ENCODE peak calls at places on chromosomes 11 and 22, in four cellular contexts. A, J, Y and H are unnamed samples.
A peak's percentile ranks its signal among the peaks of the same experiment; 100 is the strongest.

GRCh38 chr22:48926663-48927062 is 901.0 kb downstream of the BRD1 start:
- DNase-seq in A (no peak), J (no peak), Y (no peak), H (no peak)

GRCh38 chr11:9250139-9250582 is 15.0 kb downstream of the DENND5A start:
- DNase-seq in A (no peak), J (no peak), Y (peak; percentile 77), H (no peak)

GRCh38 chr11:63564056-63564784 is 1.0 kb upstream of the PLAAT2 start:
- DNase-seq in A (no peak), J (no peak), Y (peak; percentile 69), H (no peak)

GRCh38 chr22:19619144-19620009 is 94.9 kb upstream of the SEPTIN5 start:
- DNase-seq in A (no peak), J (no peak), Y (peak; percentile 43), H (no peak)

GRCh38 chr11:93740802-93741093 is 547 bp downstream of the TAF1D start:
- DNase-seq in A (peak; percentile 29), J (peak; percentile 60), Y (no peak), H (peak; percentile 60)

GRCh38 chr22:35452351-35452781 is 52.4 kb downstream of the MCM5 start:
- DNase-seq in A (no peak), J (no peak), Y (no peak), H (no peak)

GRCh38 chr11:87463486-87464102 is 425.9 kb downstream of the TMEM135 start:
- DNase-seq in A (peak; percentile 12), J (peak; percentile 38), Y (no peak), H (peak; percentile 39)

GRCh38 chr11:122727101-122727929 is 71.8 kb downstream of the UBASH3B start:
- DNase-seq in A (no peak), J (no peak), Y (no peak), H (no peak)

GRCh38 chr11:106642331-106642730 is 375.9 kb downstream of the GUCY1A2 start:
- DNase-seq in A (no peak), J (no peak), Y (no peak), H (no peak)

DNA sequence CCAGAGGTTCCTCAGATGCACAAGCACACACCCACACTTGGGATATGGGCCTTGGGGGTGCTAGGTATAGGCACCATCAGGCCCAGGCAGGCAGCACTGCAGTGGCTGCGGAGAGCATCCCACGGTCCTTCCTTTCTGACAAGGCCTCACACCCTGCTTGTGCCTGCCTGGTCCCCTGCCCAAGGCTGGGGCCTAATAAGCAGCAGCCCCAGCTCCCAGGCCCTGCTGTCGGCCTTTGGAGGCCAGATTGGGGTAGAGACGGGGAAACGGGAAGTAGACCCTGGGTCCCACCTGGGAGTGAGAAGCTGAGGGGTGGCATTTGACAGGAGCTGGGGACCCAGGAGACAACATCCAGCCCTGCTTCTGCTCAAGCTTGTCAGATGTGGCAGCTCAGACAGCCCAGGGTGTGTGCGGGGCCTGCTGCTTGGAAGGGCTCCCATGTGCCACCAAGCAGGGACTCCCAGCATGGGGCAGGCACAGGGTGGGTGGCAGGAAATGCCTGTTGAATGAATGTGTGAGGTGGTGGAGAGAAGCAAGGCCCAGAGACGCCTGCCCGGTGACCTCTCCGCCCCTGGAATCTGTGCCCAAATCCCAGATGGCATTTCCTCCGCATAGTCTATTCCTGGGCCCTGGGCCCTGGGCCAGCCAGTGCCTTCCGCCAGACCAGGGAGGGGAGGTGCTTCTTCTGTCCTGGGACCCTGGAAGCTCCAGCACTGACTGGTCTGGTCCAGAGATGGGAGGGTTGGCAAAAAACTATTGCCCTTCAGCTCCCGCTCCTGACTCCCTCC is 3.5 kb downstream of the CST6 start:
- DNase-seq in A (no peak), J (no peak), Y (no peak), H (no peak)
- TF ChIP-seq NR2C2 in A (no peak), J (no peak), Y (no peak), H (no peak)

GRCh38 chr22:24975125-24975640 is 22.7 kb downstream of the KIAA1671 start:
- DNase-seq in A (no peak), J (no peak), Y (no peak), H (no peak)
- TF ChIP-seq NR2C2 in A (no peak), J (no peak), Y (no peak), H (no peak)

DNA sequence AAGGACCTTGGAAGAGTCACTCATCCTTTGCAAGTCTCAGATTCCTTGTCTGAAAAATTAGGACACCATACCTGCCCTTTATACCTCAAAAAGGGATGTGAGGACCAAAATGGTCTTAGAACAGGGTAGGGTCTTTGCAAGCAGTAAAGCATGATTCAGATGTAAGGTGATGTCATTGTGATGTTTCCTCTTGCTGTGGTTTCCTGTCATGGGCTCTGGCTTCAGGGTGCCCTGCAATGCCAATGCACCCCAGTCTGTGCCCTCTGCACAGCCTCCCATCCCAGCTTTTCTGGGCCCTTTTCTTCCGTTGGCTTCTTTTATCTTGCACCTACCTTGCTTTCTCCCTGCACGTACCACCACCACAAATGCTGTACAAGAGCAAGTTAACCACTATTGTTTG is 87.8 kb upstream of the NNMT start:
- DNase-seq in A (no peak), J (no peak), Y (no peak), H (no peak)
- TF ChIP-seq NR2C2 in A (no peak), J (no peak), Y (no peak), H (no peak)

GRCh38 chr22:40114411-40114810 is 63.3 kb upstream of the TNRC6B start:
- DNase-seq in A (no peak), J (no peak), Y (no peak), H (no peak)

GRCh38 chr22:40120783-40121182 is 56.9 kb upstream of the TNRC6B start:
- DNase-seq in A (no peak), J (no peak), Y (no peak), H (no peak)

GRCh38 chr22:40118979-40119378 is 58.7 kb upstream of the TNRC6B start:
- DNase-seq in A (no peak), J (no peak), Y (no peak), H (no peak)

GRCh38 chr22:40112595-40112994 is 65.1 kb upstream of the TNRC6B start:
- DNase-seq in A (no peak), J (no peak), Y (no peak), H (no peak)

GRCh38 chr22:40116496-40117200 is 61.1 kb upstream of the TNRC6B start:
- DNase-seq in A (no peak), J (no peak), Y (no peak), H (no peak)
- TF ChIP-seq NR2C2 in A (no peak), J (no peak), Y (no peak), H (no peak)

GRCh38 chr22:38953091-38953490 is 4.3 kb upstream of the APOBEC3A start:
- DNase-seq in A (no peak), J (no peak), Y (no peak), H (no peak)
- TF ChIP-seq NR2C2 in A (no peak), J (no peak), Y (no peak), H (no peak)